ENCODE peak calls at places on chromosomes 1 and 21, in nine cellular contexts. G is memory B cell, W is fibroblast of pulmonary artery, B is RCC 7860, H is ELR, O is iPS-NIHi11, A is NCI-H345, N is A172, U is HCT116. S is an unnamed sample.
A peak's percentile ranks its signal among the peaks of the same experiment; 100 is the strongest.

GRCh38 chr1:100538935-100539835 is 1.2 kb downstream of the GPR88 start:
- DNase-seq in G (peak; percentile 14), W (no peak), B (no peak), H (peak; percentile 37), O (peak; percentile 73), A (peak; percentile 35), N (no peak), U (no peak), S (peak; percentile 32)

GRCh38 chr1:173507205-173507846 is 30.2 kb downstream of the PRDX6 start:
- DNase-seq in G (no peak), W (peak; percentile 35), B (peak; percentile 91), H (peak; percentile 81), O (peak; percentile 33), A (no peak), N (peak; percentile 81), U (peak; percentile 13), S (no peak)

GRCh38 chr1:201708085-201708512 is 120.9 kb upstream of the IPO9 start:
- DNase-seq in G (no peak), W (peak; percentile 78), B (no peak), H (no peak), O (no peak), A (peak; percentile 9), N (no peak), U (no peak), S (no peak)

GRCh38 chr1:30412241-30413110 is 310.9 kb downstream of the MATN1 start:
- DNase-seq in G (no peak), W (no peak), B (peak; percentile 78), H (peak; percentile 7), O (no peak), A (no peak), N (peak; percentile 54), U (no peak), S (peak; percentile 34)

GRCh38 chr1:6491480-6491962 is at the start of gene PLEKHG5:
- DNase-seq in G (no peak), W (peak; percentile 81), B (peak; percentile 92), H (peak; percentile 97), O (no peak), A (no peak), N (peak; percentile 86), U (peak; percentile 60), S (peak; percentile 72)

GRCh38 chr1:20102875-20103274 is 16.5 kb downstream of the PLA2G2D start:
- DNase-seq in G (no peak), W (peak; percentile 77), B (no peak), H (peak; percentile 64), O (no peak), A (no peak), N (no peak), U (no peak), S (no peak)

GRCh38 chr1:160519542-160520435 is 3.3 kb downstream of the SLAMF6 start:
- DNase-seq in G (no peak), W (no peak), B (peak; percentile 8), H (peak; percentile 6), O (no peak), A (no peak), N (peak; percentile 55), U (no peak), S (no peak)

GRCh38 chr1:241007668-241008067 is 349.3 kb downstream of the RGS7 start:
- DNase-seq in G (no peak), W (no peak), B (no peak), H (no peak), O (no peak), A (no peak), N (no peak), U (no peak), S (no peak)

GRCh38 chr21:45153358-45154318 is 79.3 kb downstream of the ADARB1 start:
- DNase-seq in G (no peak), W (no peak), B (no peak), H (peak; percentile 39), O (no peak), A (no peak), N (no peak), U (no peak), S (no peak)

GRCh38 chr21:36104306-36105300 is 30.3 kb upstream of the CBR3 start:
- DNase-seq in G (peak; percentile 46), W (peak; percentile 46), B (peak; percentile 63), H (peak; percentile 28), O (no peak), A (no peak), N (peak; percentile 76), U (peak; percentile 24), S (peak; percentile 97)

GRCh38 chr21:42062543-42063022 is 8.5 kb upstream of the UMODL1 start:
- DNase-seq in G (peak; percentile 90), W (no peak), B (no peak), H (no peak), O (no peak), A (peak; percentile 82), N (no peak), U (no peak), S (no peak)

GRCh38 chr1:81187636-81188035 is 613.1 kb upstream of the ADGRL2 start:
- DNase-seq in G (no peak), W (no peak), B (no peak), H (no peak), O (no peak), A (no peak), N (no peak), U (no peak), S (no peak)

GRCh38 chr21:46021978-46022544 is 40.5 kb downstream of the COL6A1 start:
- DNase-seq in G (no peak), W (no peak), B (no peak), H (no peak), O (no peak), A (no peak), N (no peak), U (no peak), S (no peak)

GRCh38 chr1:18643154-18644012 is 12.7 kb downstream of the PAX7 start:
- DNase-seq in G (no peak), W (no peak), B (no peak), H (no peak), O (peak; percentile 63), A (no peak), N (peak; percentile 29), U (no peak), S (no peak)

GRCh38 chr1:163896001-163896400 is 574.2 kb downstream of the NUF2 start:
- DNase-seq in G (no peak), W (no peak), B (no peak), H (no peak), O (no peak), A (no peak), N (no peak), U (no peak), S (no peak)

GRCh38 chr1:98426092-98426491 is 235.4 kb upstream of the SNX7 start:
- DNase-seq in G (no peak), W (no peak), B (no peak), H (no peak), O (no peak), A (no peak), N (no peak), U (no peak), S (no peak)

S was measured in SJSA1.